ENCODE peak calls at places on chromosomes 3 and 15, in four cellular contexts. G, I, K and P are unnamed samples.

GRCh38 chr3:121969631-121970030 is 52.4 kb downstream of the ILDR1 start:
- DNase-seq in I (no peak), G (no peak), K (no peak), P (no peak)

GRCh38 chr15:64653757-64654156 is 121.6 kb downstream of the RBPMS2 start:
- DNase-seq in I (no peak), G (no peak), K (peak), P (no peak)

GRCh38 chr3:53151465-53151864 is 9.5 kb upstream of the PRKCD start:
- DNase-seq in G (no peak), K (no peak), I (no peak), P (no peak)

GRCh38 chr3:36959821-36960220 is 15.0 kb upstream of the TRANK1 start:
- DNase-seq in K (no peak), I (no peak), G (no peak), P (no peak)

GRCh38 chr3:52086939-52087675 is 30.7 kb upstream of the DUSP7 start:
- DNase-seq in I (no peak), G (no peak), K (no peak), P (no peak)

GRCh38 chr3:23877324-23877980 is 39.3 kb downstream of the NKIRAS1 start:
- DNase-seq in I (no peak), K (no peak), G (peak), P (no peak)

GRCh38 chr15:59299919-59300617 is 72.6 kb downstream of the MYO1E start:
- DNase-seq in I (peak), K (peak), G (peak), P (peak)

GRCh38 chr3:142975316-142975995 is 12.0 kb upstream of the PAQR9 start:
- DNase-seq in G (no peak), I (no peak), K (no peak), P (no peak)

GRCh38 chr15:81337713-81338157 is 13.8 kb upstream of the STARD5 start:
- DNase-seq in K (no peak), I (no peak), G (no peak), P (no peak)

GRCh38 chr15:46450810-46451182 is 816.0 kb downstream of the SQOR start:
- DNase-seq in K (no peak), G (no peak), I (no peak), P (no peak)

GRCh38 chr3:58025824-58026579 is 17.8 kb downstream of the FLNB start:
- DNase-seq in G (no peak), I (no peak), K (no peak), P (no peak)

GRCh38 chr15:62306851-62307504 is 141.9 kb upstream of the C2CD4B start:
- DNase-seq in K (no peak), I (peak), G (peak), P (no peak)

GRCh38 chr3:108393128-108393900 is 97.0 kb downstream of the HHLA2 start:
- DNase-seq in K (no peak), I (no peak), G (no peak), P (no peak)

GRCh38 chr3:141486416-141486734 is 452 bp upstream of the RASA2 start:
- DNase-seq in I (no peak), G (peak), K (no peak), P (no peak)

GRCh38 chr3:49780080-49780967 is 6.0 kb downstream of the IP6K1 start:
- DNase-seq in G (no peak), K (no peak), I (no peak), P (no peak)

GRCh38 chr3:124007186-124007585 is 15.3 kb upstream of the ROPN1 start:
- DNase-seq in K (no peak), I (no peak), G (no peak), P (no peak)

GRCh38 chr15:101017041-101017754 is 98.0 kb downstream of the LRRK1 start:
- DNase-seq in G (no peak), I (no peak), K (no peak), P (no peak)

GRCh38 chr15:92811514-92811913 is 88.6 kb upstream of the CHD2 start:
- DNase-seq in G (no peak), K (no peak), I (peak), P (no peak)

GRCh38 chr15:89196994-89197393 is 24.4 kb downstream of the RLBP1 start:
- DNase-seq in I (no peak), G (no peak), K (no peak), P (no peak)

GRCh38 chr3:194327030-194327413 is 24.1 kb downstream of the CPN2 start:
- DNase-seq in G (no peak), I (no peak), K (peak), P (no peak)

GRCh38 chr3:15096026-15096425 is 2.9 kb downstream of the RBSN start:
- DNase-seq in K (no peak), I (peak), G (no peak), P (no peak)

GRCh38 chr15:99556010-99556409 is 9.8 kb upstream of the MEF2A start:
- DNase-seq in K (no peak), I (no peak), G (no peak), P (no peak)

GRCh38 chr15:78915341-78916087 is 29.3 kb downstream of the CTSH start:
- DNase-seq in K (no peak), G (no peak), I (peak), P (no peak)

GRCh38 chr3:31008986-31009385 is 114.5 kb upstream of the GADL1 start:
- DNase-seq in K (no peak), G (no peak), I (no peak), P (no peak)

GRCh38 chr15:87764461-87765236 is 491.9 kb downstream of the NTRK3 start:
- DNase-seq in G (peak), K (no peak), I (no peak), P (no peak)

GRCh38 chr15:43517354-43518072 is at the start of gene MAP1A:
- DNase-seq in K (peak), G (no peak), I (peak), P (no peak)

GRCh38 chr15:69435980-69436379 is 16.6 kb upstream of the RPLP1 start:
- DNase-seq in G (no peak), I (no peak), K (no peak), P (no peak)

GRCh38 chr15:75720787-75721461 is 8.3 kb upstream of the CSPG4 start:
- DNase-seq in K (no peak), G (peak), I (no peak), P (no peak)

GRCh38 chr15:91953432-91953831 is 99.9 kb downstream of the SLCO3A1 start:
- DNase-seq in I (no peak), K (no peak), G (no peak), P (no peak)

GRCh38 chr15:101723161-101723873 is 956 bp downstream of the TARS3 start:
- DNase-seq in G (no peak), K (peak), I (no peak), P (no peak)